ENCODE peak calls at places on chromosomes 6 and 20, in nine cellular contexts. R, T, X, S, Q, G, H, I and A are unnamed samples.

GRCh38 chr6:37922563-37922962 is 103.0 kb downstream of the ZFAND3 start:
- DNase-seq in X (no peak), H (no peak), I (no peak), Q (no peak), G (no peak), R (no peak), S (no peak), T (no peak), A (no peak)

GRCh38 chr6:146546440-146546839 is 2.8 kb downstream of the RAB32 start:
- DNase-seq in G (peak), S (no peak), I (peak), R (no peak), H (no peak), T (peak), X (peak), Q (no peak), A (peak)

GRCh38 chr6:126716826-126717514 is 377.1 kb downstream of the CENPW start:
- DNase-seq in T (no peak), H (peak), S (no peak), X (no peak), Q (no peak), R (no peak), I (no peak), G (no peak), A (no peak)

GRCh38 chr6:45049188-45049843 is 278.8 kb upstream of the RUNX2 start:
- DNase-seq in X (no peak), S (no peak), Q (no peak), H (no peak), G (no peak), R (no peak), I (no peak), T (peak), A (no peak)

GRCh38 chr20:7392551-7392950 is 547.7 kb downstream of the HAO1 start:
- DNase-seq in H (no peak), X (no peak), G (peak), Q (no peak), R (no peak), T (peak), S (no peak), I (no peak), A (no peak)

GRCh38 chr6:132070356-132070755 is 119.2 kb upstream of the CCN2 start:
- DNase-seq in G (no peak), I (no peak), Q (no peak), T (no peak), H (no peak), R (no peak), X (no peak), S (no peak), A (no peak)

GRCh38 chr20:44646641-44647274 is 4.7 kb downstream of the ADA start:
- DNase-seq in R (no peak), X (no peak), G (peak), I (no peak), H (no peak), S (no peak), T (peak), Q (no peak), A (no peak)

GRCh38 chr6:129683606-129684322 is 26.2 kb downstream of the ARHGAP18 start:
- DNase-seq in Q (peak), R (peak), X (peak), H (peak), T (peak), I (peak), S (no peak), G (peak), A (peak)

GRCh38 chr6:138837246-138837645 is 41.4 kb downstream of the ECT2L start:
- DNase-seq in S (no peak), H (no peak), R (no peak), X (no peak), Q (no peak), I (no peak), T (no peak), G (no peak), A (no peak)

GRCh38 chr6:132483779-132484679 is 28.9 kb downstream of the STX7 start:
- DNase-seq in Q (peak), I (no peak), G (peak), H (peak), R (no peak), X (peak), T (peak), S (no peak), A (no peak)

GRCh38 chr20:10586296-10586695 is 87.5 kb downstream of the JAG1 start:
- DNase-seq in T (no peak), Q (no peak), H (no peak), X (no peak), R (no peak), G (no peak), S (no peak), I (no peak), A (no peak)

GRCh38 chr6:3913077-3913957 is 64.1 kb downstream of the FAM50B start:
- DNase-seq in R (no peak), I (peak), Q (no peak), S (peak), T (peak), X (peak), G (peak), H (peak), A (peak)

GRCh38 chr6:99613705-99614429 is 7.2 kb downstream of the PRDM13 start:
- DNase-seq in I (no peak), T (no peak), Q (peak), R (no peak), X (no peak), S (peak), G (no peak), H (no peak), A (no peak)

GRCh38 chr6:149027484-149027883 is 280.7 kb downstream of the UST start:
- DNase-seq in R (no peak), T (no peak), Q (no peak), X (no peak), H (no peak), I (no peak), S (no peak), G (no peak), A (no peak)

GRCh38 chr20:43751167-43752050 is 24.6 kb upstream of the GTSF1L start:
- DNase-seq in H (no peak), R (no peak), Q (no peak), I (no peak), G (peak), X (no peak), S (no peak), T (peak), A (no peak)

GRCh38 chr6:72999995-73000394 is 225.3 kb downstream of the KHDC1L start:
- DNase-seq in S (no peak), H (no peak), R (no peak), Q (no peak), T (no peak), I (peak), X (no peak), G (no peak), A (no peak)

GRCh38 chr6:130381012-130381411 is 15.2 kb downstream of the TMEM200A start:
- DNase-seq in I (no peak), R (no peak), T (no peak), Q (no peak), S (no peak), X (no peak), G (no peak), H (no peak), A (no peak)

GRCh38 chr20:4817230-4817671 is 95.5 kb downstream of the PRND start:
- DNase-seq in I (no peak), H (no peak), X (peak), Q (no peak), S (no peak), T (no peak), R (no peak), G (no peak), A (no peak)

GRCh38 chr20:11117808-11118528 is 444.2 kb upstream of the JAG1 start:
- DNase-seq in G (peak), S (no peak), T (peak), I (no peak), R (no peak), H (peak), Q (no peak), X (no peak), A (no peak)

GRCh38 chr6:163398104-163398503 is 16.4 kb upstream of the QKI start:
- DNase-seq in Q (no peak), R (no peak), X (no peak), G (no peak), H (no peak), S (no peak), T (no peak), I (no peak), A (no peak)

GRCh38 chr6:5337573-5337972 is 76.3 kb downstream of the FARS2 start:
- DNase-seq in Q (no peak), I (no peak), G (peak), R (no peak), X (no peak), S (no peak), H (no peak), T (peak), A (no peak)

GRCh38 chr20:49928411-49929141 is 7.6 kb upstream of the RNF114 start:
- DNase-seq in S (peak), I (peak), Q (peak), X (peak), G (peak), H (peak), T (peak), R (no peak), A (peak)

GRCh38 chr6:78614961-78615360 is 252.4 kb upstream of the IRAK1BP1 start:
- DNase-seq in S (no peak), H (no peak), T (no peak), R (no peak), X (no peak), G (no peak), Q (no peak), I (no peak), A (no peak)

GRCh38 chr6:39347906-39348585 is 25.5 kb upstream of the KCNK16 start:
- DNase-seq in H (peak), T (peak), S (peak), R (no peak), Q (peak), I (peak), X (peak), G (peak), A (peak)

GRCh38 chr6:56399672-56400263 is 152.4 kb upstream of the COL21A1 start:
- DNase-seq in X (peak), Q (no peak), G (no peak), T (no peak), S (no peak), H (no peak), R (no peak), I (no peak), A (no peak)

GRCh38 chr20:17522528-17522927 is 8.7 kb downstream of the BFSP1 start:
- DNase-seq in G (no peak), R (no peak), H (no peak), Q (no peak), S (no peak), X (peak), T (no peak), I (no peak), A (no peak)

GRCh38 chr20:51678041-51678697 is 90.0 kb downstream of the ATP9A start:
- DNase-seq in Q (peak), H (no peak), T (no peak), X (peak), R (no peak), S (no peak), G (peak), I (peak), A (no peak)

DNA sequence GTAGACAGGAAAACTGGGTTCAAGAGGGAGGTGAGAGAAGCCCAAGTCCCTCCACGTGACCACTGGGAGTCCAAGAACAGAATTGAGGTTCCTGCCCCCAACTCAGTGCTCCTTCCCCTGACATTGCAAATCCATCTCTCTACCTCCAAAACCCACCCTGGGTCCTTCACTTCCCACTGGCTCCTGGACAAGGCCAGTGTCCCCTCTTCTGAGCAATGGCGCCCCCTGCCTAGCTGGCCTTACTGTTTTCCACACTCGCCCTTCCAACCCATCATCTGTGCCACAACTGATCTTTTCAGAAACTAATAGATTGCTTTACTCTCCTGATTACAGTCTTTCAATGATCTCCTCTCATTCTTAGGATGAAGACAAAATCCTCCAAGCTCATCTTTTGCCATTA is 200.3 kb downstream of the ANKRD60 start:
- DNase-seq in H (no peak), S (peak), Q (no peak), G (no peak), X (no peak), T (no peak), I (no peak), R (no peak), A (no peak)
- TF ChIP-seq CTCF in H (peak), S (peak), Q (peak), G (peak), X (no peak), T (peak), I (no peak), R (no peak), A (no peak)

GRCh38 chr20:37651932-37652331 is 41.9 kb upstream of the CTNNBL1 start:
- DNase-seq in Q (peak), R (no peak), I (no peak), G (no peak), H (peak), S (peak), T (no peak), X (peak), A (no peak)
- TF ChIP-seq CTCF in Q (peak), R (peak), I (peak), G (peak), H (peak), S (peak), T (peak), X (peak), A (no peak)

GRCh38 chr20:19349879-19350278 is 137.4 kb downstream of the SLC24A3 start:
- DNase-seq in G (no peak), H (no peak), T (no peak), I (no peak), R (no peak), S (no peak), Q (no peak), X (no peak), A (no peak)

GRCh38 chr20:19354950-19355349 is 142.5 kb downstream of the SLC24A3 start:
- DNase-seq in S (no peak), I (no peak), G (no peak), X (no peak), Q (no peak), R (no peak), H (no peak), T (no peak), A (no peak)

GRCh38 chr20:19348582-19348981 is 136.1 kb downstream of the SLC24A3 start:
- DNase-seq in T (no peak), Q (no peak), G (no peak), H (no peak), R (no peak), I (no peak), X (no peak), S (no peak), A (no peak)

GRCh38 chr20:19347943-19348456 is 135.6 kb downstream of the SLC24A3 start:
- DNase-seq in I (no peak), S (no peak), T (no peak), X (no peak), R (no peak), G (no peak), Q (no peak), H (no peak), A (no peak)

GRCh38 chr20:19351542-19351941 is 139.1 kb downstream of the SLC24A3 start:
- DNase-seq in I (no peak), Q (no peak), T (no peak), G (no peak), S (no peak), H (no peak), R (no peak), X (no peak), A (no peak)
- TF ChIP-seq CTCF in I (no peak), Q (no peak), T (no peak), G (no peak), S (no peak), H (no peak), R (no peak), X (no peak), A (no peak)

DNA sequence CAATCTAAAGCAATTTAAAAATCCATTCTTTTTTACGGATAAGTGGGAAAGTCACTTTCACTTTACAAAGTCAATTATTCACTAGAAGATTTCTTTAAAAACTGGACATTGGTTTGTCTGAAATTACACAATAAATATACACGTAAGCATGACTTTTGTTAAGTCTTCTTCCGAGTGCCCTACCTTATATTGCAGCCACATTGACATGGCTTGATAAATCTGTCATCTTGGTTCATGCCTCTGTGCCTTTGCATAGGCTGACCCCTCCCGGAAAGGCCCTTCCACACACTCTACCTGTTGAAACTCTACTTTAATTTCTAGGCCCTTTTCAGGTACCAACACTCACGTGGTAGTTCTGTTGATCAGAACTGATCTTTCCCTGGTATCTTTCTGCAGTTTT is 104.1 kb downstream of the SH3BGRL2 start:
- DNase-seq in S (no peak), R (no peak), G (no peak), X (no peak), I (no peak), Q (no peak), T (no peak), H (no peak), A (no peak)
- TF ChIP-seq CTCF in S (no peak), R (no peak), G (no peak), X (no peak), I (no peak), Q (no peak), T (no peak), H (no peak), A (no peak)

DNA sequence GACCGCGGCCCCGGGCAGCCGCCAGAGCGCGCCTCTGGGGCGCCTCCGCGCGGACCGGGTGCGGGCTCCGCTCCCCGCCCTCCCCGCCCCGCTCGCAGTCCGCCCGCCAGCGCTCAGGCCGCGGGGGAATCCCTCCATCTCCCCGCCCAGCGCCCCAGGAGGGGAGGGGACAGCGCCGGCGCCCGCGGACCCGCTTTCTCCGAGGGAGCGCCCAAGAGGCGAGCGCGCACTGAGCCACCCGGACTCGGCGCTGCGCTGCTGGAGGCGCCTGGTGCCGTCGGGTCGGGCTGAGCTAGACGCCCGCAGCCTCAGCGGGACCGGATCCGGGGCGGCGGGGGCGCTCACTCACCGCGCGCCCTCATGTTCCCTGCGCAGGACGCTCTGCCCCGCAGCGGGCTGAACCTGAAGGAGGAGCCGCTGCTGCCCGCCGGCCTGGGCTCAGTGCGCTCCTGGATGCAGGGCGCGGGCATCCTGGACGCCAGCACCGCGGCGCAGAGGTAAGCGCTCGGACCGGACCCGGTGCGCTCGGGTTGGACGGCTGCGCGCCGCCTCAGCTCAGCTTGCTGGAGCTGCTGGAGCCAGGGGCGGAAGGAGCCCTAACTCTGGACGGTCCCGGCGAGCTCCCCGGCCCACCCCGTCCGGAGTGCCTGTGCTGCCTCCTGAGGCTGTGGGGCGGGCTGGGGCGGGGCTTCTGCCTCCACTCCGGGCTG is 861 bp downstream of the EBF4 start:
- DNase-seq in R (no peak), Q (peak), X (peak), T (no peak), G (no peak), H (no peak), S (peak), I (no peak), A (no peak)
- TF ChIP-seq CTCF in R (no peak), Q (no peak), X (no peak), T (no peak), G (no peak), H (no peak), S (no peak), I (no peak), A (no peak)

DNA sequence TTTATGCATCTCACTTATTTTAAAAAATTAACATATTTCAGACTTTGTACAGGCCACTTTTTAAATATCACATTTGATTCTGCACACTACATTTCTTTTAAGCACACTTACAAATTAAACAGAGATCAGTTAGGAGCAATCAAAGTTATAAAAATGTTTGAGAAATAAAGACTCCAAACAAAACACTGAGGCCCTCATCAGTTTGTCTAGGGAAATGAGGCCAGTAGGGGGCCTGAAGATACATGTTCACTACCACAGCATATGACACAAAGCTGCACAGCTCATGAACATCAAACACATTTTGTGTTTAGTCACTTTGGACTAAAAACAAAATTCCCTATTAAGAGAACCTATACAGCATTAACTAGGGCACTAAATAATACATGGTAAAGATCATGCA is 180.5 kb downstream of the PDE7B start:
- DNase-seq in T (peak), R (no peak), I (no peak), S (no peak), H (peak), Q (peak), X (no peak), G (peak), A (no peak)
- TF ChIP-seq CTCF in T (peak), R (peak), I (no peak), S (no peak), H (peak), Q (peak), X (peak), G (peak), A (no peak)

GRCh38 chr20:46705378-46705729 is 4.1 kb upstream of the SLC2A10 start:
- DNase-seq in G (no peak), T (no peak), S (no peak), X (no peak), H (no peak), Q (no peak), I (no peak), R (no peak), A (no peak)
- TF ChIP-seq CTCF in G (no peak), T (no peak), S (no peak), X (no peak), H (no peak), Q (no peak), I (no peak), R (no peak), A (no peak)

GRCh38 chr6:43972179-43972914 is 154.9 kb downstream of the MRPL14 start:
- DNase-seq in Q (no peak), G (no peak), S (no peak), R (no peak), H (no peak), T (no peak), I (no peak), X (peak), A (no peak)
- TF ChIP-seq CTCF in Q (no peak), G (no peak), S (no peak), R (no peak), H (no peak), T (no peak), I (no peak), X (no peak), A (no peak)

GRCh38 chr6:158991017-158991723 is 8.8 kb downstream of the RSPH3 start:
- DNase-seq in Q (no peak), R (no peak), T (no peak), I (no peak), G (no peak), S (no peak), H (no peak), X (no peak), A (no peak)
- TF ChIP-seq CTCF in Q (no peak), R (no peak), T (no peak), I (no peak), G (no peak), S (peak), H (no peak), X (no peak), A (no peak)